ENCODE peak calls at places on chromosomes 4 and X, in four cellular contexts. N is activated T-cell treated with anti-CD3 and anti-CD28 coated beads, Interleukin-2, amount 50 U/mL, for 1 hour; Y is GM20000; V is colonic mucosa. K is an unnamed sample.

GRCh38 chrX:154411322-154411980 is at the start of gene TAFAZZIN:
- DNase-seq in Y (peak; percentile 90), V (peak; percentile 74), N (peak; percentile 73), K (peak; percentile 74)

GRCh38 chrX:14630724-14631123 is 101.4 kb downstream of the GLRA2 start:
- DNase-seq in N (no peak), Y (no peak), V (no peak), K (no peak)

GRCh38 chrX:154056739-154057367 is 37.2 kb upstream of the IRAK1 start:
- DNase-seq in V (no peak), Y (no peak), N (no peak), K (no peak)

GRCh38 chrX:112808007-112808406 is 32.6 kb downstream of the AMOT start:
- DNase-seq in N (no peak), Y (no peak), V (no peak), K (no peak)

GRCh38 chr4:13261486-13262257 is 222.5 kb downstream of the RAB28 start:
- DNase-seq in Y (no peak), N (no peak), V (no peak), K (no peak)

GRCh38 chrX:33336783-33337182 is 125.4 kb upstream of the DMD start:
- DNase-seq in V (no peak), N (no peak), Y (no peak), K (no peak)

GRCh38 chrX:39262641-39263040 is 461.4 kb downstream of the MID1IP1 start:
- DNase-seq in Y (no peak), N (no peak), V (no peak), K (no peak)

GRCh38 chrX:47311857-47312774 is 58.3 kb upstream of the ZNF157 start:
- DNase-seq in Y (peak; percentile 39), V (peak; percentile 26), N (peak; percentile 40), K (peak; percentile 10)

GRCh38 chr4:101102114-101102752 is 245.1 kb downstream of the PPP3CA start:
- DNase-seq in N (no peak), V (peak; percentile 41), Y (no peak), K (no peak)

GRCh38 chr4:15031993-15032660 is 29.8 kb downstream of the CPEB2 start:
- DNase-seq in Y (no peak), N (no peak), V (no peak), K (no peak)

GRCh38 chr4:159353422-159354116 is 250.7 kb downstream of the RAPGEF2 start:
- DNase-seq in V (no peak), Y (no peak), N (no peak), K (no peak)

GRCh38 chr4:11468901-11469300 is 40.2 kb upstream of the HS3ST1 start:
- DNase-seq in V (peak; percentile 34), Y (no peak), N (no peak), K (no peak)

GRCh38 chrX:43559643-43560042 is 96.5 kb upstream of the MAOA start:
- DNase-seq in V (peak; percentile 71), N (peak; percentile 18), Y (peak; percentile 3), K (peak; percentile 22)

GRCh38 chrX:108582151-108582550 is 142.5 kb downstream of the COL4A5 start:
- DNase-seq in N (no peak), Y (no peak), V (no peak), K (no peak)

GRCh38 chr4:161647757-161648156 is 516.0 kb downstream of the FSTL5 start:
- DNase-seq in Y (no peak), V (no peak), N (no peak), K (no peak)

GRCh38 chrX:110795645-110796510 is at the start of gene CHRDL1:
- DNase-seq in V (peak; percentile 36), N (no peak), Y (no peak), K (no peak)

GRCh38 chrX:131895002-131895401 is 128.1 kb upstream of the STK26 start:
- DNase-seq in V (no peak), N (no peak), Y (no peak), K (no peak)

GRCh38 chr4:139042981-139043460 is 27.4 kb downstream of the NOCT start:
- DNase-seq in N (no peak), V (no peak), Y (no peak), K (no peak)